ENCODE peak calls at places on chromosomes 13 and 19, in eight cellular contexts. S is HAP-1, G is left ventricle myocardium inferior, Z is GM23248, L is body of pancreas, H is thoracic aorta, I is HL-60, X is pancreas. Q is an unnamed sample.
A peak's percentile ranks its signal among the peaks of the same experiment; 100 is the strongest.

GRCh38 chr19:41918653-41919244 is 9.5 kb downstream of the ERFL start:
- DNase-seq in S (no peak), G (no peak), Z (no peak), L (no peak), H (no peak), I (no peak), X (no peak), Q (no peak)

GRCh38 chr19:40423227-40423566 is 2.6 kb downstream of the SERTAD1 start:
- DNase-seq in S (no peak), G (no peak), Z (no peak), L (no peak), H (no peak), I (no peak), X (no peak), Q (no peak)

GRCh38 chr13:48078251-48078656 is 16.6 kb downstream of the MED4 start:
- DNase-seq in S (no peak), G (no peak), Z (peak; percentile 13), L (no peak), H (no peak), I (peak; percentile 31), X (no peak), Q (no peak)

GRCh38 chr19:38977445-38978314 is 2.1 kb upstream of the FBXO17 start:
- DNase-seq in S (no peak), G (no peak), Z (peak; percentile 5), L (no peak), H (no peak), I (no peak), X (no peak), Q (no peak)

GRCh38 chr19:55390461-55390880 is 4.7 kb downstream of the RPL28 start:
- DNase-seq in S (no peak), G (no peak), Z (no peak), L (no peak), H (no peak), I (no peak), X (no peak), Q (no peak)

GRCh38 chr19:43353606-43354304 is at the start of gene CD177:
- DNase-seq in S (no peak), G (no peak), Z (no peak), L (no peak), H (no peak), I (no peak), X (no peak), Q (no peak)

GRCh38 chr19:19575411-19575810 is 37.3 kb downstream of the CILP2 start:
- DNase-seq in S (no peak), G (no peak), Z (no peak), L (no peak), H (no peak), I (no peak), X (no peak), Q (no peak)

GRCh38 chr19:35098413-35099049 is 17.1 kb upstream of the FXYD3 start:
- DNase-seq in S (no peak), G (peak; percentile 57), Z (no peak), L (peak; percentile 88), H (no peak), I (no peak), X (peak; percentile 87), Q (peak; percentile 43)

GRCh38 chr19:16180611-16181010 is 4.6 kb upstream of the FAM32A start:
- DNase-seq in S (no peak), G (no peak), Z (peak; percentile 81), L (no peak), H (no peak), I (no peak), X (no peak), Q (no peak)

GRCh38 chr13:43023244-43023931 is at the start of gene DNAJC15:
- DNase-seq in S (no peak), G (peak; percentile 91), Z (peak; percentile 94), L (peak; percentile 80), H (peak; percentile 71), I (peak; percentile 73), X (peak; percentile 80), Q (peak; percentile 85)

GRCh38 chr13:75481176-75482069 is 546 bp downstream of the TBC1D4 start:
- DNase-seq in S (peak; percentile 28), G (peak; percentile 22), Z (peak; percentile 70), L (peak; percentile 38), H (no peak), I (peak; percentile 17), X (peak; percentile 79), Q (peak; percentile 50)

GRCh38 chr13:60242231-60242630 is 78.5 kb upstream of the DIAPH3 start:
- DNase-seq in S (no peak), G (no peak), Z (no peak), L (no peak), H (no peak), I (no peak), X (no peak), Q (no peak)

GRCh38 chr13:53782400-53783030 is 753.9 kb downstream of the OLFM4 start:
- DNase-seq in S (peak; percentile 91), G (no peak), Z (peak; percentile 68), L (peak; percentile 36), H (no peak), I (peak; percentile 38), X (no peak), Q (peak; percentile 33)

GRCh38 chr13:59790626-59791025 is 373.1 kb downstream of the DIAPH3 start:
- DNase-seq in S (peak; percentile 78), G (no peak), Z (peak; percentile 14), L (no peak), H (no peak), I (no peak), X (no peak), Q (no peak)

GRCh38 chr13:29929062-29929847 is 78.8 kb upstream of the UBL3 start:
- DNase-seq in S (no peak), G (no peak), Z (no peak), L (no peak), H (no peak), I (no peak), X (no peak), Q (no peak)

GRCh38 chr13:24650157-24650556 is 30.1 kb upstream of the ATP12A start:
- DNase-seq in S (no peak), G (no peak), Z (peak; percentile 79), L (no peak), H (no peak), I (no peak), X (no peak), Q (no peak)

GRCh38 chr13:113837554-113838355 is 26.1 kb downstream of the GAS6 start:
- DNase-seq in S (no peak), G (peak; percentile 96), Z (peak; percentile 99), L (peak; percentile 80), H (peak; percentile 93), I (no peak), X (peak; percentile 81), Q (peak; percentile 83)

GRCh38 chr13:114067381-114067885 is 65.0 kb downstream of the RASA3 start:
- DNase-seq in S (no peak), G (no peak), Z (peak; percentile 85), L (no peak), H (no peak), I (peak; percentile 64), X (peak; percentile 29), Q (no peak)

GRCh38 chr19:2477141-2477710 is 1.3 kb downstream of the GADD45B start:
- DNase-seq in S (no peak), G (peak; percentile 57), Z (peak; percentile 63), L (peak; percentile 48), H (no peak), I (peak; percentile 10), X (peak; percentile 72), Q (peak; percentile 73)

DNA sequence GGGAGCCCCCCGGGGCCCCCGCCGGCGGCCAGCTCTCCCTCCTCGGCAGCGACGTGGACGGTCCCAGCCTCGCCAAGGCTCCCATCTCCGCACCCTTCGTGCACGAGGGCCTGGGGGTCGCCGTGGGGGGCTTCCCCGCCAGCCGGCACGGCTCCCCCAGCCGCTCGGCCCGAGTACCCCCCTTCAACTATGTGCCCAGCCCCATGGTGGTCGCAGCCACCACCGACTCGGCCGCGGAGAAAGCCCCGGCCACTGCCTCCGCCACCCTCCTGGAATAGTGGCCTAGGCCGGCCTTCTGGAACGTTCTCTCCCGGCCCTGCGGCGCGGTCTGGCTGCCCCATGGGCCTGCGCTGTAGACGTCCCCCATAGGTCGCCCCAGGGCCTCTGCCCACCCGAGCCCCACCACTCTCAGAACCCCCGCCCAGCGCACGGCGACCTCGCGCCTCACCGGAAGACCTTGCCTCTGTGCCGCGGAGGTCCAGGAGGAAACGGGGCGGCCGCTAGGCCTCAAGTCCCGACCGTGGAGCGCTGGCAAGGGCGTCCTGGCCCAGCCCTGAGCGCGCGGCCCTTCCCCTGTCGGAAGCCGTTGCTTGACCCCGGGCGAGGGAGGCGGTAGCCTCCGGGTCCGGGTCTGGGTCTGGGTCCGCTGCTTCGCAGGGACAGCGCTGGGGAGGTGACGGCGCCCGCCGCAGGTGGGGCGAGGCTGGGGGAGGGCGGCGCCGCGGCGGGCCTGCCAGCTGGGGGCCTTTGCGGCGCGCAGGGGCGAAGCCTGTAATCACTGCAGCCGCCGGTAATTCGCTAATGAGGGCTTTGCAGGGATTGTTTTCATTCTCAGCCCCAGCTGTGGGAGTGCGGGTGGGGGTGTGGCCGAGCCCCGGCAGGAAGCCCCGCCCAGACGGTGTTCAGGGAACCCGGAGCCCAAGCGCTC is 8.8 kb downstream of the C19orf25 start:
- DNase-seq in S (peak; percentile 83), G (peak; percentile 51), Z (peak; percentile 65), L (no peak), H (no peak), I (no peak), X (peak; percentile 73), Q (peak; percentile 42)
- H3K4me3 ChIP-seq in S (peak overlapping the region; percentile 46), G (peak overlapping the region; percentile 75), Z (peak overlapping the region; percentile 61), L (no peak overlapping the region), H (peak overlapping the region; percentile 70), I (no peak overlapping the region), X (peak overlapping the region; percentile 26), Q (peak overlapping the region; percentile 31)

DNA sequence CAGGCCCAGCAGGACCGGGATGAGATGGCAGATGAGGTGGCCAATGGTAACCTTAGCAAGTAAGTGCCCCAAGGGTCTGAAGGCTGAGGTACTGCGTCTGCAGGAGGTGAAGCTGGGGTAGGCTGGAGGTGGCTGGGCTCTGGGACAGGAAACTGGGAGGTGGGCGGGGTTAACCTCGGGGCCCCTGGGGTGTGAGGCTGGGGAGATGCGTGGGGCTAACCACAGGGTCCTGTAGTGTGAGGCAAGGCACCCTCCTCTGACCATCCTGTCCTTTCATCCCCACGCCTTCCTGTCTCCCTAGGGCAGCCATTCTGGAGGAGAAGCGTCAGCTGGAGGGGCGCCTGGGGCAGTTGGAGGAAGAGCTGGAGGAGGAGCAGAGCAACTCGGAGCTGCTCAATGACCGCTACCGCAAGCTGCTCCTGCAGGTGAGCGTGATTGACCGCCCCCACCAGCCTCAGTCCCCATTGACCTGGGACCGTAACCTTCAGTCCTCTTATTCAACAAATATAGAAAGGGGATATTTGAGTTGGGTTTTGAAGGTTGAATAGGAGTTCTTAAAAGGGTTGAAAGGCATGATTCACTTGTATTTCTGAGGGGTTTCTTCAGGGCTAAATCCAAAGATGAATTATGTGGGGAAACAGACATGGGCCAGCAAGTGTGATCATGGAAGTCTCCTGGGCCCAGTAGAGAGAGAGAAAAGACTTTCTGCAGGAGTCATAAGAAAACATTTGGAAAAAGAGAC is 35.7 kb downstream of the KCNC3 start:
- DNase-seq in S (no peak), G (no peak), Z (no peak), L (no peak), H (no peak), I (no peak), X (no peak), Q (no peak)
- H3K4me3 ChIP-seq in S (no peak overlapping the region), G (no peak overlapping the region), Z (no peak overlapping the region), L (no peak overlapping the region), H (no peak overlapping the region), I (no peak overlapping the region), X (no peak overlapping the region), Q (no peak overlapping the region)

GRCh38 chr19:18432275-18433038 is 5.5 kb downstream of the ISYNA1 start:
- DNase-seq in S (no peak), G (no peak), Z (no peak), L (no peak), H (no peak), I (no peak), X (no peak), Q (no peak)
- H3K4me3 ChIP-seq in S (no peak overlapping the region), G (peak overlapping the region; percentile 66), Z (no peak overlapping the region), L (no peak overlapping the region), H (no peak overlapping the region), I (no peak overlapping the region), X (no peak overlapping the region), Q (no peak overlapping the region)

GRCh38 chr19:45168767-45169351 is 8.1 kb upstream of the NKPD1 start:
- DNase-seq in S (no peak), G (peak; percentile 13), Z (no peak), L (no peak), H (no peak), I (peak; percentile 43), X (no peak), Q (no peak)
- H3K4me3 ChIP-seq in S (no peak overlapping the region), G (no peak overlapping the region), Z (no peak overlapping the region), L (no peak overlapping the region), H (no peak overlapping the region), I (no peak overlapping the region), X (no peak overlapping the region), Q (no peak overlapping the region)

Q was measured in thyroid gland.